ENCODE peak calls at places on chromosomes 7 and 10, in seven cellular contexts. L, V, P, B, F, Q and E are unnamed samples.

GRCh38 chr7:42095791-42096190 is 141.2 kb downstream of the GLI3 start:
- DNase-seq in V (no peak), F (no peak), P (no peak), L (no peak), Q (no peak), B (no peak), E (no peak)

GRCh38 chr10:53619678-53620077 is 847.1 kb upstream of the MBL2 start:
- DNase-seq in F (no peak), V (no peak), Q (no peak), P (no peak), L (no peak), B (no peak), E (no peak)

GRCh38 chr10:72292223-72292691 is 18.5 kb downstream of the DDIT4 start:
- DNase-seq in P (no peak), F (no peak), Q (no peak), V (no peak), B (no peak), L (no peak), E (no peak)

GRCh38 chr7:22669692-22670421 is 57.1 kb upstream of the IL6 start:
- DNase-seq in L (no peak), Q (no peak), P (no peak), B (no peak), F (no peak), V (no peak), E (no peak)

GRCh38 chr7:122166708-122167107 is 22.7 kb upstream of the AASS start:
- DNase-seq in B (peak; percentile 65), V (no peak), L (no peak), P (no peak), F (no peak), Q (no peak), E (peak; percentile 24)

GRCh38 chr10:63700935-63701263 is 179.7 kb downstream of the REEP3 start:
- DNase-seq in F (no peak), P (no peak), Q (no peak), B (no peak), L (no peak), V (no peak), E (no peak)

GRCh38 chr7:19106308-19107141 is 10.9 kb downstream of the TWIST1 start:
- DNase-seq in F (no peak), L (peak; percentile 31), V (no peak), Q (no peak), B (no peak), P (peak; percentile 64), E (no peak)

GRCh38 chr7:43372656-43373355 is 210.1 kb upstream of the STK17A start:
- DNase-seq in F (no peak), P (no peak), V (no peak), Q (no peak), L (no peak), B (no peak), E (peak; percentile 3)

GRCh38 chr10:93030409-93030808 is 30.2 kb upstream of the CYP26C1 start:
- DNase-seq in P (no peak), Q (no peak), B (peak; percentile 55), V (no peak), L (no peak), F (no peak), E (peak; percentile 39)

GRCh38 chr10:43679509-43679908 is 30.8 kb upstream of the ZNF32 start:
- DNase-seq in V (no peak), B (no peak), L (no peak), F (no peak), P (no peak), Q (no peak), E (no peak)

GRCh38 chr7:128103498-128104108 is 72.4 kb upstream of the LRRC4 start:
- DNase-seq in Q (no peak), V (no peak), P (no peak), B (no peak), F (no peak), L (no peak), E (no peak)

GRCh38 chr7:80428161-80429054 is 83.5 kb downstream of the GNAT3 start:
- DNase-seq in F (no peak), L (peak; percentile 56), B (peak; percentile 57), V (no peak), P (no peak), Q (no peak), E (peak; percentile 79)

GRCh38 chr7:711967-712600 is 14.4 kb upstream of the DNAAF5 start:
- DNase-seq in P (no peak), F (no peak), L (no peak), V (no peak), Q (no peak), B (no peak), E (no peak)

GRCh38 chr10:79357180-79357579 is 9.9 kb downstream of the PPIF start:
- DNase-seq in P (no peak), F (no peak), L (no peak), B (no peak), V (no peak), Q (no peak), E (no peak)

GRCh38 chr10:99080275-99080816 is 155.3 kb downstream of the HPSE2 start:
- DNase-seq in L (no peak), P (no peak), F (no peak), B (no peak), Q (no peak), V (no peak), E (no peak)

GRCh38 chr7:17849504-17849903 is 90.8 kb downstream of the SNX13 start:
- DNase-seq in P (no peak), V (no peak), L (no peak), F (no peak), B (peak; percentile 73), Q (no peak), E (no peak)

GRCh38 chr10:63466168-63466935 is 575 bp upstream of the JMJD1C start:
- DNase-seq in B (peak; percentile 53), P (no peak), V (peak; percentile 37), Q (peak; percentile 11), L (peak; percentile 65), F (no peak), E (peak; percentile 51)

GRCh38 chr10:114042895-114043531 is 653 bp upstream of the ADRB1 start:
- DNase-seq in Q (no peak), P (peak; percentile 61), F (no peak), B (peak; percentile 41), L (peak; percentile 56), V (peak; percentile 82), E (peak; percentile 33)

GRCh38 chr10:69955897-69956832 is 96.5 kb upstream of the MACROH2A2 start:
- DNase-seq in V (no peak), F (no peak), L (no peak), Q (no peak), B (no peak), P (no peak), E (no peak)